ENCODE peak calls at places on chromosomes 5 and 9, in ten cellular contexts. D is activated naive CD8-positive, alpha-beta T cell treated with anti-CD3 and anti-CD28 coated beads, Interleukin-2, amount 50 U/mL, for 24 hours; Y is pancreas; L is DMS153; U is aorta; O is HT1080; T is osteocyte; N is NCI-H446; S is NCI-H2029; K is heart right ventricle. E is an unnamed sample.

GRCh38 chr5:168802337-168802736 is 223.2 kb upstream of the PANK3 start:
- DNase-seq in S (no peak), D (no peak), N (no peak), K (no peak), O (no peak), L (no peak), Y (no peak), T (no peak), U (no peak), E (no peak)

GRCh38 chr5:141742866-141743651 is 61.0 kb upstream of the ARAP3 start:
- DNase-seq in D (peak), K (no peak), U (no peak), L (no peak), O (no peak), Y (no peak), S (no peak), N (no peak), T (no peak), E (no peak)

GRCh38 chr9:130143279-130143893 is 28.8 kb upstream of the NCS1 start:
- DNase-seq in Y (no peak), K (no peak), O (no peak), T (no peak), N (no peak), L (no peak), U (no peak), S (no peak), D (no peak), E (no peak)

GRCh38 chr9:4306066-4306787 is 6.4 kb upstream of the GLIS3 start:
- DNase-seq in L (no peak), O (peak), S (no peak), N (no peak), U (no peak), Y (peak), D (peak), T (no peak), K (no peak), E (no peak)

GRCh38 chr5:75610201-75610600 is 1.1 kb upstream of the ANKDD1B start:
- DNase-seq in L (no peak), K (no peak), T (no peak), N (no peak), D (no peak), U (no peak), Y (no peak), O (no peak), S (no peak), E (no peak)

GRCh38 chr9:34710023-34710422 is at the start of gene CCL21:
- DNase-seq in D (no peak), N (no peak), T (no peak), O (no peak), U (no peak), K (peak), Y (no peak), L (no peak), S (peak), E (peak)

GRCh38 chr9:36637491-36638270 is 65.0 kb downstream of the MELK start:
- DNase-seq in K (no peak), O (no peak), D (no peak), U (no peak), L (no peak), S (no peak), T (no peak), Y (no peak), N (no peak), E (no peak)

GRCh38 chr9:680106-680505 is 161.4 kb upstream of the DMRT1 start:
- DNase-seq in K (no peak), U (no peak), S (no peak), Y (no peak), T (no peak), N (no peak), O (no peak), D (no peak), L (no peak), E (no peak)

GRCh38 chr5:1793966-1794895 is 5.4 kb downstream of the MRPL36 start:
- DNase-seq in U (peak), Y (no peak), N (no peak), O (peak), K (no peak), T (no peak), D (no peak), L (no peak), S (no peak), E (no peak)

GRCh38 chr9:87796232-87796631 is 70.3 kb downstream of the CTSL start:
- DNase-seq in U (no peak), D (no peak), Y (no peak), S (no peak), L (no peak), K (no peak), N (no peak), O (no peak), T (peak), E (no peak)

GRCh38 chr9:127129073-127129717 is 6.8 kb upstream of the ANGPTL2 start:
- DNase-seq in U (no peak), S (no peak), L (no peak), T (no peak), D (no peak), Y (no peak), N (no peak), O (no peak), K (no peak), E (no peak)

GRCh38 chr9:98086461-98086860 is 29.9 kb downstream of the NANS start:
- DNase-seq in Y (no peak), U (no peak), N (no peak), S (no peak), D (no peak), K (no peak), O (no peak), L (no peak), T (no peak), E (no peak)

GRCh38 chr5:18068851-18069250 is 434.6 kb downstream of the TAF11L14 start:
- DNase-seq in Y (no peak), O (no peak), D (no peak), K (no peak), N (peak), L (no peak), S (no peak), T (no peak), U (no peak), E (no peak)

GRCh38 chr5:176734756-176735342 is 75.5 kb upstream of the UNC5A start:
- DNase-seq in D (no peak), N (peak), T (peak), O (no peak), S (no peak), L (no peak), K (no peak), U (peak), Y (no peak), E (no peak)